ENCODE peak calls at places on chromosome 18, in eight cellular contexts. One of them, this sample, is unnamed.

GRCh38 chr18:55404136-55404810 is 183.7 kb downstream of the TCF4 start:
- DNase-seq in HuH-7: no peak
- DNase-seq in A172: no peak
- DNase-seq in RWPE1: no peak
- DNase-seq in MCF 10A: no peak
- DNase-seq in stimulated activated CD4-positive, alpha-beta T cell treated with anti-CD3 and anti-CD28 coated beads, Interleukin-12 subunit alpha, Interleukin-12 subunit beta, amount 100 ng/mL, for 24 hours: no peak
- DNase-seq in astrocyte: no peak
- DNase-seq in stromal cell of bone marrow: no peak
- DNase-seq in this sample: no peak

GRCh38 chr18:12231986-12232385 is 22.2 kb upstream of the CIDEA start:
- DNase-seq in RWPE1: no peak
- DNase-seq in stimulated activated CD4-positive, alpha-beta T cell treated with anti-CD3 and anti-CD28 coated beads, Interleukin-12 subunit alpha, Interleukin-12 subunit beta, amount 100 ng/mL, for 24 hours: no peak
- DNase-seq in HuH-7: no peak
- DNase-seq in MCF 10A: no peak
- DNase-seq in A172: no peak
- DNase-seq in stromal cell of bone marrow: no peak
- DNase-seq in astrocyte: no peak
- DNase-seq in this sample: no peak

GRCh38 chr18:8890957-8891464 is 185.7 kb downstream of the MTCL1 start:
- DNase-seq in stromal cell of bone marrow: peak
- DNase-seq in stimulated activated CD4-positive, alpha-beta T cell treated with anti-CD3 and anti-CD28 coated beads, Interleukin-12 subunit alpha, Interleukin-12 subunit beta, amount 100 ng/mL, for 24 hours: no peak
- DNase-seq in RWPE1: peak
- DNase-seq in astrocyte: peak
- DNase-seq in HuH-7: no peak
- DNase-seq in A172: peak
- DNase-seq in MCF 10A: peak
- DNase-seq in this sample: no peak

GRCh38 chr18:44914028-44914427 is 233.3 kb downstream of the SETBP1 start:
- DNase-seq in stromal cell of bone marrow: no peak
- DNase-seq in A172: no peak
- DNase-seq in MCF 10A: no peak
- DNase-seq in astrocyte: no peak
- DNase-seq in RWPE1: no peak
- DNase-seq in stimulated activated CD4-positive, alpha-beta T cell treated with anti-CD3 and anti-CD28 coated beads, Interleukin-12 subunit alpha, Interleukin-12 subunit beta, amount 100 ng/mL, for 24 hours: no peak
- DNase-seq in HuH-7: no peak
- DNase-seq in this sample: no peak

GRCh38 chr18:62683935-62684334 is 31.4 kb upstream of the PHLPP1 start:
- DNase-seq in stromal cell of bone marrow: no peak
- DNase-seq in A172: no peak
- DNase-seq in RWPE1: no peak
- DNase-seq in stimulated activated CD4-positive, alpha-beta T cell treated with anti-CD3 and anti-CD28 coated beads, Interleukin-12 subunit alpha, Interleukin-12 subunit beta, amount 100 ng/mL, for 24 hours: no peak
- DNase-seq in astrocyte: no peak
- DNase-seq in MCF 10A: no peak
- DNase-seq in HuH-7: no peak
- DNase-seq in this sample: no peak

GRCh38 chr18:25166113-25166512 is 185.9 kb downstream of the ZNF521 start:
- DNase-seq in astrocyte: peak
- DNase-seq in RWPE1: no peak
- DNase-seq in stimulated activated CD4-positive, alpha-beta T cell treated with anti-CD3 and anti-CD28 coated beads, Interleukin-12 subunit alpha, Interleukin-12 subunit beta, amount 100 ng/mL, for 24 hours: no peak
- DNase-seq in stromal cell of bone marrow: no peak
- DNase-seq in A172: no peak
- DNase-seq in HuH-7: no peak
- DNase-seq in MCF 10A: no peak
- DNase-seq in this sample: no peak

GRCh38 chr18:22466608-22467390 is 49.1 kb upstream of the CTAGE1 start:
- DNase-seq in astrocyte: peak
- DNase-seq in stimulated activated CD4-positive, alpha-beta T cell treated with anti-CD3 and anti-CD28 coated beads, Interleukin-12 subunit alpha, Interleukin-12 subunit beta, amount 100 ng/mL, for 24 hours: no peak
- DNase-seq in RWPE1: peak
- DNase-seq in A172: peak
- DNase-seq in MCF 10A: peak
- DNase-seq in stromal cell of bone marrow: no peak
- DNase-seq in HuH-7: peak
- DNase-seq in this sample: no peak

GRCh38 chr18:79513381-79514081 is 117.8 kb downstream of the NFATC1 start:
- DNase-seq in astrocyte: no peak
- DNase-seq in RWPE1: no peak
- DNase-seq in stromal cell of bone marrow: no peak
- DNase-seq in stimulated activated CD4-positive, alpha-beta T cell treated with anti-CD3 and anti-CD28 coated beads, Interleukin-12 subunit alpha, Interleukin-12 subunit beta, amount 100 ng/mL, for 24 hours: no peak
- DNase-seq in HuH-7: no peak
- DNase-seq in A172: no peak
- DNase-seq in MCF 10A: no peak
- DNase-seq in this sample: peak

GRCh38 chr18:57210711-57211411 is 64.0 kb downstream of the BOD1L2 start:
- DNase-seq in HuH-7: no peak
- DNase-seq in stimulated activated CD4-positive, alpha-beta T cell treated with anti-CD3 and anti-CD28 coated beads, Interleukin-12 subunit alpha, Interleukin-12 subunit beta, amount 100 ng/mL, for 24 hours: no peak
- DNase-seq in astrocyte: no peak
- DNase-seq in A172: peak
- DNase-seq in RWPE1: peak
- DNase-seq in MCF 10A: no peak
- DNase-seq in stromal cell of bone marrow: no peak
- DNase-seq in this sample: no peak

GRCh38 chr18:42929857-42930256 is 185.6 kb downstream of the RIT2 start:
- DNase-seq in astrocyte: peak
- DNase-seq in stimulated activated CD4-positive, alpha-beta T cell treated with anti-CD3 and anti-CD28 coated beads, Interleukin-12 subunit alpha, Interleukin-12 subunit beta, amount 100 ng/mL, for 24 hours: no peak
- DNase-seq in HuH-7: no peak
- DNase-seq in A172: peak
- DNase-seq in MCF 10A: peak
- DNase-seq in stromal cell of bone marrow: peak
- DNase-seq in RWPE1: no peak
- DNase-seq in this sample: no peak

GRCh38 chr18:24492445-24492844 is 32.0 kb downstream of the HRH4 start:
- DNase-seq in MCF 10A: no peak
- DNase-seq in HuH-7: no peak
- DNase-seq in astrocyte: no peak
- DNase-seq in RWPE1: no peak
- DNase-seq in stimulated activated CD4-positive, alpha-beta T cell treated with anti-CD3 and anti-CD28 coated beads, Interleukin-12 subunit alpha, Interleukin-12 subunit beta, amount 100 ng/mL, for 24 hours: no peak
- DNase-seq in stromal cell of bone marrow: no peak
- DNase-seq in A172: no peak
- DNase-seq in this sample: peak

GRCh38 chr18:69954719-69955118 is 7.0 kb upstream of the CD226 start:
- DNase-seq in stromal cell of bone marrow: no peak
- DNase-seq in stimulated activated CD4-positive, alpha-beta T cell treated with anti-CD3 and anti-CD28 coated beads, Interleukin-12 subunit alpha, Interleukin-12 subunit beta, amount 100 ng/mL, for 24 hours: no peak
- DNase-seq in RWPE1: no peak
- DNase-seq in HuH-7: no peak
- DNase-seq in MCF 10A: no peak
- DNase-seq in A172: peak
- DNase-seq in astrocyte: peak
- DNase-seq in this sample: no peak

GRCh38 chr18:5891361-5892215 is 3.7 kb downstream of the TMEM200C start:
- DNase-seq in RWPE1: no peak
- DNase-seq in HuH-7: no peak
- DNase-seq in stimulated activated CD4-positive, alpha-beta T cell treated with anti-CD3 and anti-CD28 coated beads, Interleukin-12 subunit alpha, Interleukin-12 subunit beta, amount 100 ng/mL, for 24 hours: no peak
- DNase-seq in stromal cell of bone marrow: no peak
- DNase-seq in A172: no peak
- DNase-seq in astrocyte: no peak
- DNase-seq in MCF 10A: no peak
- DNase-seq in this sample: no peak

GRCh38 chr18:57518533-57518932 is 68.0 kb downstream of the FECH start:
- DNase-seq in MCF 10A: no peak
- DNase-seq in HuH-7: no peak
- DNase-seq in astrocyte: no peak
- DNase-seq in stromal cell of bone marrow: no peak
- DNase-seq in stimulated activated CD4-positive, alpha-beta T cell treated with anti-CD3 and anti-CD28 coated beads, Interleukin-12 subunit alpha, Interleukin-12 subunit beta, amount 100 ng/mL, for 24 hours: no peak
- DNase-seq in A172: no peak
- DNase-seq in RWPE1: no peak
- DNase-seq in this sample: no peak

GRCh38 chr18:40883271-40883670 is 1071.8 kb upstream of the PIK3C3 start:
- DNase-seq in HuH-7: no peak
- DNase-seq in A172: no peak
- DNase-seq in RWPE1: no peak
- DNase-seq in astrocyte: peak
- DNase-seq in stimulated activated CD4-positive, alpha-beta T cell treated with anti-CD3 and anti-CD28 coated beads, Interleukin-12 subunit alpha, Interleukin-12 subunit beta, amount 100 ng/mL, for 24 hours: no peak
- DNase-seq in stromal cell of bone marrow: no peak
- DNase-seq in MCF 10A: no peak
- DNase-seq in this sample: no peak

GRCh38 chr18:46767217-46767616 is 10.4 kb upstream of the ST8SIA5 start:
- DNase-seq in MCF 10A: no peak
- DNase-seq in stromal cell of bone marrow: no peak
- DNase-seq in RWPE1: no peak
- DNase-seq in A172: no peak
- DNase-seq in astrocyte: no peak
- DNase-seq in HuH-7: no peak
- DNase-seq in stimulated activated CD4-positive, alpha-beta T cell treated with anti-CD3 and anti-CD28 coated beads, Interleukin-12 subunit alpha, Interleukin-12 subunit beta, amount 100 ng/mL, for 24 hours: no peak
- DNase-seq in this sample: no peak

GRCh38 chr18:35861367-35862114 is 110.9 kb upstream of the RMP24 start:
- DNase-seq in HuH-7: no peak
- DNase-seq in MCF 10A: no peak
- DNase-seq in stimulated activated CD4-positive, alpha-beta T cell treated with anti-CD3 and anti-CD28 coated beads, Interleukin-12 subunit alpha, Interleukin-12 subunit beta, amount 100 ng/mL, for 24 hours: no peak
- DNase-seq in astrocyte: peak
- DNase-seq in A172: peak
- DNase-seq in stromal cell of bone marrow: no peak
- DNase-seq in RWPE1: no peak
- DNase-seq in this sample: peak

GRCh38 chr18:10252952-10253680 is 201.3 kb upstream of the APCDD1 start:
- DNase-seq in A172: no peak
- DNase-seq in HuH-7: no peak
- DNase-seq in stromal cell of bone marrow: no peak
- DNase-seq in stimulated activated CD4-positive, alpha-beta T cell treated with anti-CD3 and anti-CD28 coated beads, Interleukin-12 subunit alpha, Interleukin-12 subunit beta, amount 100 ng/mL, for 24 hours: no peak
- DNase-seq in RWPE1: no peak
- DNase-seq in MCF 10A: no peak
- DNase-seq in astrocyte: no peak
- DNase-seq in this sample: no peak

GRCh38 chr18:2515908-2516625 is 55.2 kb downstream of the METTL4 start:
- DNase-seq in MCF 10A: peak
- DNase-seq in RWPE1: peak
- DNase-seq in stromal cell of bone marrow: peak
- DNase-seq in HuH-7: no peak
- DNase-seq in astrocyte: peak
- DNase-seq in stimulated activated CD4-positive, alpha-beta T cell treated with anti-CD3 and anti-CD28 coated beads, Interleukin-12 subunit alpha, Interleukin-12 subunit beta, amount 100 ng/mL, for 24 hours: no peak
- DNase-seq in A172: peak
- DNase-seq in this sample: no peak

GRCh38 chr18:7023581-7023980 is 94.0 kb downstream of the LAMA1 start:
- DNase-seq in stromal cell of bone marrow: no peak
- DNase-seq in A172: no peak
- DNase-seq in RWPE1: no peak
- DNase-seq in HuH-7: no peak
- DNase-seq in MCF 10A: no peak
- DNase-seq in stimulated activated CD4-positive, alpha-beta T cell treated with anti-CD3 and anti-CD28 coated beads, Interleukin-12 subunit alpha, Interleukin-12 subunit beta, amount 100 ng/mL, for 24 hours: no peak
- DNase-seq in astrocyte: no peak
- DNase-seq in this sample: peak

GRCh38 chr18:75517286-75517685 is 89.8 kb upstream of the SMIM21 start:
- DNase-seq in stimulated activated CD4-positive, alpha-beta T cell treated with anti-CD3 and anti-CD28 coated beads, Interleukin-12 subunit alpha, Interleukin-12 subunit beta, amount 100 ng/mL, for 24 hours: no peak
- DNase-seq in stromal cell of bone marrow: no peak
- DNase-seq in astrocyte: no peak
- DNase-seq in A172: no peak
- DNase-seq in RWPE1: no peak
- DNase-seq in HuH-7: no peak
- DNase-seq in MCF 10A: no peak
- DNase-seq in this sample: no peak

GRCh38 chr18:2853926-2854664 is 7.3 kb downstream of the EMILIN2 start:
- DNase-seq in MCF 10A: no peak
- DNase-seq in HuH-7: no peak
- DNase-seq in stimulated activated CD4-positive, alpha-beta T cell treated with anti-CD3 and anti-CD28 coated beads, Interleukin-12 subunit alpha, Interleukin-12 subunit beta, amount 100 ng/mL, for 24 hours: no peak
- DNase-seq in stromal cell of bone marrow: no peak
- DNase-seq in astrocyte: no peak
- DNase-seq in RWPE1: no peak
- DNase-seq in A172: no peak
- DNase-seq in this sample: no peak

GRCh38 chr18:76452357-76452756 is 42.7 kb downstream of the ZNF516 start:
- DNase-seq in stimulated activated CD4-positive, alpha-beta T cell treated with anti-CD3 and anti-CD28 coated beads, Interleukin-12 subunit alpha, Interleukin-12 subunit beta, amount 100 ng/mL, for 24 hours: no peak
- DNase-seq in A172: no peak
- DNase-seq in RWPE1: no peak
- DNase-seq in HuH-7: no peak
- DNase-seq in MCF 10A: no peak
- DNase-seq in astrocyte: peak
- DNase-seq in stromal cell of bone marrow: no peak
- DNase-seq in this sample: no peak

GRCh38 chr18:22563098-22563707 is 145.5 kb upstream of the CTAGE1 start:
- DNase-seq in stimulated activated CD4-positive, alpha-beta T cell treated with anti-CD3 and anti-CD28 coated beads, Interleukin-12 subunit alpha, Interleukin-12 subunit beta, amount 100 ng/mL, for 24 hours: no peak
- DNase-seq in HuH-7: peak
- DNase-seq in MCF 10A: peak
- DNase-seq in stromal cell of bone marrow: peak
- DNase-seq in RWPE1: peak
- DNase-seq in astrocyte: peak
- DNase-seq in A172: peak
- DNase-seq in this sample: no peak

GRCh38 chr18:10085405-10085804 is 171.6 kb downstream of the VAPA start:
- DNase-seq in A172: peak
- DNase-seq in HuH-7: no peak
- DNase-seq in astrocyte: peak
- DNase-seq in RWPE1: no peak
- DNase-seq in MCF 10A: no peak
- DNase-seq in stromal cell of bone marrow: no peak
- DNase-seq in stimulated activated CD4-positive, alpha-beta T cell treated with anti-CD3 and anti-CD28 coated beads, Interleukin-12 subunit alpha, Interleukin-12 subunit beta, amount 100 ng/mL, for 24 hours: no peak
- DNase-seq in this sample: no peak

GRCh38 chr18:39799010-39799409 is 2156.0 kb upstream of the PIK3C3 start:
- DNase-seq in MCF 10A: peak
- DNase-seq in astrocyte: no peak
- DNase-seq in RWPE1: peak
- DNase-seq in A172: peak
- DNase-seq in stimulated activated CD4-positive, alpha-beta T cell treated with anti-CD3 and anti-CD28 coated beads, Interleukin-12 subunit alpha, Interleukin-12 subunit beta, amount 100 ng/mL, for 24 hours: no peak
- DNase-seq in HuH-7: peak
- DNase-seq in stromal cell of bone marrow: no peak
- DNase-seq in this sample: no peak

GRCh38 chr18:77032121-77032758 is 100.3 kb downstream of the MBP start:
- DNase-seq in stimulated activated CD4-positive, alpha-beta T cell treated with anti-CD3 and anti-CD28 coated beads, Interleukin-12 subunit alpha, Interleukin-12 subunit beta, amount 100 ng/mL, for 24 hours: no peak
- DNase-seq in astrocyte: peak
- DNase-seq in HuH-7: no peak
- DNase-seq in A172: no peak
- DNase-seq in stromal cell of bone marrow: no peak
- DNase-seq in RWPE1: no peak
- DNase-seq in MCF 10A: no peak
- DNase-seq in this sample: no peak

GRCh38 chr18:36811430-36811829 is 17.4 kb downstream of the TPGS2 start:
- DNase-seq in astrocyte: peak
- DNase-seq in stromal cell of bone marrow: no peak
- DNase-seq in A172: no peak
- DNase-seq in MCF 10A: no peak
- DNase-seq in RWPE1: no peak
- DNase-seq in stimulated activated CD4-positive, alpha-beta T cell treated with anti-CD3 and anti-CD28 coated beads, Interleukin-12 subunit alpha, Interleukin-12 subunit beta, amount 100 ng/mL, for 24 hours: no peak
- DNase-seq in HuH-7: no peak
- DNase-seq in this sample: no peak

GRCh38 chr18:58856881-58857280 is 7.8 kb upstream of the ZNF532 start:
- DNase-seq in astrocyte: no peak
- DNase-seq in HuH-7: no peak
- DNase-seq in stimulated activated CD4-positive, alpha-beta T cell treated with anti-CD3 and anti-CD28 coated beads, Interleukin-12 subunit alpha, Interleukin-12 subunit beta, amount 100 ng/mL, for 24 hours: no peak
- DNase-seq in MCF 10A: peak
- DNase-seq in A172: peak
- DNase-seq in stromal cell of bone marrow: peak
- DNase-seq in RWPE1: peak
- DNase-seq in this sample: no peak

GRCh38 chr18:6795307-6795706 is 65.8 kb downstream of the ARHGAP28 start:
- DNase-seq in stimulated activated CD4-positive, alpha-beta T cell treated with anti-CD3 and anti-CD28 coated beads, Interleukin-12 subunit alpha, Interleukin-12 subunit beta, amount 100 ng/mL, for 24 hours: no peak
- DNase-seq in HuH-7: no peak
- DNase-seq in stromal cell of bone marrow: no peak
- DNase-seq in A172: no peak
- DNase-seq in RWPE1: no peak
- DNase-seq in astrocyte: no peak
- DNase-seq in MCF 10A: peak
- DNase-seq in this sample: no peak

GRCh38 chr18:21393986-21394385 is 152.0 kb downstream of the GREB1L start:
- DNase-seq in HuH-7: no peak
- DNase-seq in A172: no peak
- DNase-seq in MCF 10A: no peak
- DNase-seq in stimulated activated CD4-positive, alpha-beta T cell treated with anti-CD3 and anti-CD28 coated beads, Interleukin-12 subunit alpha, Interleukin-12 subunit beta, amount 100 ng/mL, for 24 hours: no peak
- DNase-seq in astrocyte: no peak
- DNase-seq in RWPE1: no peak
- DNase-seq in stromal cell of bone marrow: peak
- DNase-seq in this sample: no peak

GRCh38 chr18:70931942-70932814 is 643.3 kb downstream of the SOCS6 start:
- DNase-seq in astrocyte: peak
- DNase-seq in MCF 10A: peak
- DNase-seq in stimulated activated CD4-positive, alpha-beta T cell treated with anti-CD3 and anti-CD28 coated beads, Interleukin-12 subunit alpha, Interleukin-12 subunit beta, amount 100 ng/mL, for 24 hours: no peak
- DNase-seq in A172: peak
- DNase-seq in HuH-7: no peak
- DNase-seq in RWPE1: peak
- DNase-seq in stromal cell of bone marrow: peak
- DNase-seq in this sample: no peak

GRCh38 chr18:48950536-48951447 is at the start of gene SMAD7:
- DNase-seq in A172: no peak
- DNase-seq in astrocyte: no peak
- DNase-seq in HuH-7: no peak
- DNase-seq in stromal cell of bone marrow: no peak
- DNase-seq in MCF 10A: peak
- DNase-seq in stimulated activated CD4-positive, alpha-beta T cell treated with anti-CD3 and anti-CD28 coated beads, Interleukin-12 subunit alpha, Interleukin-12 subunit beta, amount 100 ng/mL, for 24 hours: no peak
- DNase-seq in RWPE1: no peak
- DNase-seq in this sample: no peak

GRCh38 chr18:35478520-35479435 is 19.0 kb downstream of the INO80C start:
- DNase-seq in astrocyte: peak
- DNase-seq in stromal cell of bone marrow: peak
- DNase-seq in RWPE1: peak
- DNase-seq in HuH-7: no peak
- DNase-seq in MCF 10A: peak
- DNase-seq in stimulated activated CD4-positive, alpha-beta T cell treated with anti-CD3 and anti-CD28 coated beads, Interleukin-12 subunit alpha, Interleukin-12 subunit beta, amount 100 ng/mL, for 24 hours: peak
- DNase-seq in A172: peak
- DNase-seq in this sample: no peak

This sample was measured in osteocyte.